ENCODE peak calls at places on chromosome 16, in four cellular contexts. Y is GM12878, M is H1, I is HepG2. N is an unnamed sample.

GRCh38 chr16:31117384-31118222 is at the start of gene KAT8:
- DNase-seq in Y (peak; percentile 72), M (peak; percentile 90), I (peak; percentile 99), N (peak; percentile 96)

GRCh38 chr16:66344533-66345145 is 21.9 kb upstream of the CDH5 start:
- DNase-seq in Y (no peak), M (no peak), I (peak; percentile 29), N (no peak)

GRCh38 chr16:727291-727977 is 528 bp downstream of the HAGHL start:
- DNase-seq in Y (no peak), M (no peak), I (no peak), N (no peak)

GRCh38 chr16:4529085-4530060 is 9.2 kb downstream of the CDIP1 start:
- DNase-seq in Y (peak; percentile 23), M (peak; percentile 91), I (no peak), N (peak; percentile 71)

GRCh38 chr16:10206215-10206614 is 24.0 kb upstream of the GRIN2A start:
- DNase-seq in Y (peak; percentile 27), M (no peak), I (no peak), N (no peak)

GRCh38 chr16:2194852-2195315 is 1.5 kb downstream of the CASKIN1 start:
- DNase-seq in Y (peak; percentile 11), M (no peak), I (peak; percentile 67), N (peak; percentile 73)

GRCh38 chr16:13168091-13168572 is 266.7 kb downstream of the SHISA9 start:
- DNase-seq in Y (no peak), M (no peak), I (no peak), N (peak; percentile 19)

GRCh38 chr16:9056061-9056460 is 35.4 kb upstream of the HAPSTR1 start:
- DNase-seq in Y (no peak), M (no peak), I (no peak), N (no peak)

GRCh38 chr16:87140211-87141200 is 176.7 kb downstream of the C16orf95 start:
- DNase-seq in Y (no peak), M (no peak), I (no peak), N (no peak)

GRCh38 chr16:12239953-12240485 is 263.5 kb downstream of the SNX29 start:
- DNase-seq in Y (no peak), M (no peak), I (no peak), N (no peak)

GRCh38 chr16:75152635-75153034 is 4.3 kb downstream of the ZFP1 start:
- DNase-seq in Y (peak; percentile 53), M (no peak), I (no peak), N (no peak)

GRCh38 chr16:12089492-12090161 is 113.1 kb downstream of the SNX29 start:
- DNase-seq in Y (no peak), M (no peak), I (peak; percentile 48), N (peak; percentile 53)

GRCh38 chr16:57868913-57869520 is 66.7 kb upstream of the KIFC3 start:
- DNase-seq in Y (no peak), M (no peak), I (peak; percentile 41), N (no peak)

GRCh38 chr16:2692948-2693651 is 10.8 kb downstream of the KCTD5 start:
- DNase-seq in Y (no peak), M (no peak), I (no peak), N (peak; percentile 60)

GRCh38 chr16:11621920-11622651 is 35.4 kb upstream of the LITAF start:
- DNase-seq in Y (no peak), M (no peak), I (no peak), N (no peak)

GRCh38 chr16:56211471-56211944 is 20.2 kb downstream of the GNAO1 start:
- DNase-seq in Y (no peak), M (no peak), I (no peak), N (no peak)

GRCh38 chr16:4057439-4057877 is 58.8 kb downstream of the ADCY9 start:
- DNase-seq in Y (no peak), M (no peak), I (no peak), N (no peak)

GRCh38 chr16:57364143-57364542 is 5.6 kb downstream of the CCL22 start:
- DNase-seq in Y (no peak), M (no peak), I (no peak), N (no peak)

GRCh38 chr16:71883193-71883848 is 661 bp downstream of the ZNF821 start:
- DNase-seq in Y (no peak), M (no peak), I (no peak), N (peak; percentile 67)

GRCh38 chr16:75265911-75266701 is 14.7 kb upstream of the BCAR1 start:
- DNase-seq in Y (no peak), M (no peak), I (peak; percentile 84), N (peak; percentile 90)

GRCh38 chr16:5903797-5904196 is 806.2 kb upstream of the EEF2KMT start:
- DNase-seq in Y (no peak), M (no peak), I (no peak), N (no peak)

GRCh38 chr16:569445-570254 is at the start of gene PIGQ:
- DNase-seq in Y (no peak), M (no peak), I (peak; percentile 70), N (peak; percentile 80)

GRCh38 chr16:11296706-11297491 is 15.8 kb upstream of the PRM1 start:
- DNase-seq in Y (peak; percentile 35), M (no peak), I (peak; percentile 87), N (no peak)

GRCh38 chr16:14089283-14089823 is 18.2 kb downstream of the MRTFB start:
- DNase-seq in Y (no peak), M (no peak), I (no peak), N (no peak)

GRCh38 chr16:29765167-29766032 is 12.7 kb upstream of the ZG16 start:
- DNase-seq in Y (no peak), M (no peak), I (peak; percentile 92), N (no peak)

GRCh38 chr16:1991135-1991551 is 1.4 kb downstream of the SYNGR3 start:
- DNase-seq in Y (peak; percentile 71), M (no peak), I (no peak), N (no peak)

GRCh38 chr16:85754403-85754802 is 3.5 kb upstream of the C16orf74 start:
- DNase-seq in Y (no peak), M (no peak), I (no peak), N (no peak)

GRCh38 chr16:55944377-55944802 is 69.2 kb upstream of the CES5A start:
- DNase-seq in Y (no peak), M (peak; percentile 38), I (peak; percentile 50), N (peak; percentile 80)

GRCh38 chr16:62648256-62648655 is 612.0 kb upstream of the CDH8 start:
- DNase-seq in Y (no peak), M (no peak), I (no peak), N (no peak)

GRCh38 chr16:2962334-2963073 is 1.6 kb upstream of the KREMEN2 start:
- DNase-seq in Y (no peak), M (no peak), I (no peak), N (no peak)

DNA sequence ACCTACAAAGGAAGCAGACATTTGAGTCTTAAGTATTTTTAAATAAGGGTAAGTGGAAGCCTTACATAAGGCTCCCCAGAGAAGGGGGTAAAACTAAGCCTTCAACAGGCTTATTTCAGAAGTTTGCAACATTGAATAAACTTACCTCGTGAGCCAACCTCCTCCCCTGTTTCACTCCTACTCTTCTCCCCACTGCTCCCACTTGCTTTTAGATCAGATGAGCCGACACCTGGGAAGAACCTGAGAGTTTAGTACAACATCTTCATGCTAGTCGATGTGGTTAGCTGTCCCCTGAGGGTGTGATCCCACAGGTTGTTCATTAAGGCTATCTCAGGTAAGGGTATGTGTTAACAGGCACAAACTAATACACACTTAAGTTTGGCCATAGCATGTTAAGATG is 13.8 kb downstream of the ZP2 start:
- DNase-seq in Y (no peak), M (no peak), I (no peak), N (no peak)
- TF ChIP-seq USF2 in Y (no peak), M (no peak), I (no peak), N (no peak)

GRCh38 chr16:80317132-80318098 is 223.4 kb upstream of the DYNLRB2 start:
- DNase-seq in Y (no peak), M (no peak), I (peak; percentile 16), N (peak; percentile 50)
- TF ChIP-seq ATF3 in Y (no peak), M (no peak), I (no peak), N (no peak)

GRCh38 chr16:19006446-19007315 is 22.9 kb downstream of the TMC7 start:
- DNase-seq in Y (no peak), M (no peak), I (peak; percentile 57), N (no peak)

GRCh38 chr16:19008770-19009169 is 25.0 kb downstream of the TMC7 start:
- DNase-seq in Y (no peak), M (no peak), I (peak; percentile 49), N (no peak)

GRCh38 chr16:19005561-19006445 is 22.1 kb downstream of the TMC7 start:
- DNase-seq in Y (no peak), M (peak; percentile 25), I (peak; percentile 100), N (no peak)

GRCh38 chr16:19011169-19011731 is 27.5 kb downstream of the TMC7 start:
- DNase-seq in Y (no peak), M (no peak), I (peak; percentile 48), N (no peak)

DNA sequence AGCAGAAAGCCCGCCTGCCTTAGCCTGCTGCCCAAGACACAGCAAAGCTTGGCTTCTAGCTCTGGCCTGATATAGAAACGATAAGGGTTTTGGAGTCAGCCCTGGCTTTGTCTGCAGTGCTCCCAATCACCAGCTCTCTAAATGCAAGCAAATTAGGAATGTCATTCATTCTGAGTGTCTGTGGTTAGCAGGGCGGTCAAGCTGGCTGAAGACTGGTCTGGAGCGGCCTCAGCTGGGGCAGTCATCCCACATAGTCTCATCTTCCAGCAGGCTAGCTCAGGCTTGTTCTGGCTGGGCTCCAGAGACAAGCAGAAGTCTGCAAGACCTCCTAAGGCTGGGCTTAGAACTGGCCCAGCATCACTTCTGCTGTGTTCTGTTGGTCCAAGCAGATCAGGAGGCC is 24.5 kb downstream of the TMC7 start:
- DNase-seq in Y (no peak), M (no peak), I (peak; percentile 71), N (peak; percentile 19)
- TF ChIP-seq USF2 in Y (no peak), M (no peak), I (no peak), N (no peak)

GRCh38 chr16:69114346-69114975 is 9.0 kb downstream of the HAS3 start:
- DNase-seq in Y (no peak), M (no peak), I (no peak), N (peak; percentile 7)

GRCh38 chr16:69111216-69111615 is 5.8 kb downstream of the HAS3 start:
- DNase-seq in Y (no peak), M (no peak), I (no peak), N (no peak)

GRCh38 chr16:69111831-69112230 is 6.4 kb downstream of the HAS3 start:
- DNase-seq in Y (no peak), M (no peak), I (no peak), N (no peak)

GRCh38 chr16:69113216-69113615 is 7.8 kb downstream of the HAS3 start:
- DNase-seq in Y (no peak), M (no peak), I (no peak), N (peak; percentile 6)

GRCh38 chr16:69112285-69113129 is 7.1 kb downstream of the HAS3 start:
- DNase-seq in Y (no peak), M (no peak), I (peak; percentile 62), N (peak; percentile 89)
- TF ChIP-seq ATF3 in Y (no peak), M (no peak), I (no peak), N (no peak)

GRCh38 chr16:78768723-78769122 is 669.3 kb downstream of the WWOX start:
- DNase-seq in Y (no peak), M (no peak), I (no peak), N (no peak)
- TF ChIP-seq USF2 in Y (no peak), M (no peak), I (no peak), N (no peak)